ENCODE peak calls at places on chromosomes 4 and X, in four cellular contexts. K is K562, R is H1, E is GM12878. Q is an unnamed sample.

GRCh38 chr4:169032194-169032593 is 22.1 kb upstream of the CBR4 start:
- DNase-seq in E (no peak), K (no peak), R (no peak), Q (no peak)

GRCh38 chr4:109243871-109244270 is 58.6 kb downstream of the COL25A1 start:
- DNase-seq in R (no peak), E (no peak), K (no peak), Q (no peak)

GRCh38 chr4:185534850-185535761 is at the start of gene PDLIM3:
- DNase-seq in E (no peak), K (peak; percentile 74), R (peak; percentile 79), Q (peak; percentile 12)

GRCh38 chr4:169689681-169690080 is 68.1 kb downstream of the HPF1 start:
- DNase-seq in R (no peak), E (no peak), K (no peak), Q (no peak)

GRCh38 chr4:128630881-128631280 is 178.6 kb upstream of the JADE1 start:
- DNase-seq in E (no peak), K (no peak), R (peak; percentile 24), Q (no peak)

GRCh38 chrX:154011376-154012335 is 8.0 kb downstream of the IRAK1 start:
- DNase-seq in R (no peak), K (no peak), E (no peak), Q (no peak)

GRCh38 chrX:25003066-25003849 is 12.5 kb downstream of the ARX start:
- DNase-seq in E (no peak), R (no peak), K (no peak), Q (no peak)

GRCh38 chr4:52877694-52878093 is 15.6 kb downstream of the RASL11B start:
- DNase-seq in R (no peak), E (no peak), K (no peak), Q (no peak)

GRCh38 chr4:69071286-69071685 is 25.0 kb upstream of the UGT2B7 start:
- DNase-seq in K (no peak), R (no peak), E (no peak), Q (no peak)

GRCh38 chrX:45165726-45166125 is 35.0 kb downstream of the DIPK2B start:
- DNase-seq in R (no peak), K (no peak), E (no peak), Q (no peak)

GRCh38 chr4:37662861-37663390 is 23.2 kb downstream of the RELL1 start:
- DNase-seq in K (no peak), E (no peak), R (no peak), Q (no peak)

GRCh38 chr4:180617203-180617602 is 1626.0 kb upstream of the TENM3 start:
- DNase-seq in E (no peak), R (no peak), K (no peak), Q (no peak)

GRCh38 chr4:3408793-3409330 is 32.9 kb upstream of the HGFAC start:
- DNase-seq in K (no peak), R (no peak), E (no peak), Q (no peak)

GRCh38 chrX:120840826-120841225 is 34.8 kb downstream of the CT47B1 start:
- DNase-seq in E (no peak), K (no peak), R (no peak), Q (no peak)

GRCh38 chrX:1480082-1480785 is 27.5 kb upstream of the ASMTL start:
- DNase-seq in E (no peak), K (no peak), R (peak; percentile 17), Q (no peak)

GRCh38 chrX:136171420-136171819 is 24.1 kb downstream of the FHL1 start:
- DNase-seq in K (no peak), R (no peak), E (no peak), Q (no peak)

GRCh38 chrX:136170109-136170800 is 22.9 kb downstream of the FHL1 start:
- DNase-seq in K (no peak), E (no peak), R (no peak), Q (no peak)

GRCh38 chrX:136166221-136166855 is 19.0 kb downstream of the FHL1 start:
- DNase-seq in R (no peak), K (no peak), E (no peak), Q (no peak)

GRCh38 chrX:136163694-136164093 is 16.4 kb downstream of the FHL1 start:
- DNase-seq in R (no peak), K (no peak), E (no peak), Q (no peak)

DNA sequence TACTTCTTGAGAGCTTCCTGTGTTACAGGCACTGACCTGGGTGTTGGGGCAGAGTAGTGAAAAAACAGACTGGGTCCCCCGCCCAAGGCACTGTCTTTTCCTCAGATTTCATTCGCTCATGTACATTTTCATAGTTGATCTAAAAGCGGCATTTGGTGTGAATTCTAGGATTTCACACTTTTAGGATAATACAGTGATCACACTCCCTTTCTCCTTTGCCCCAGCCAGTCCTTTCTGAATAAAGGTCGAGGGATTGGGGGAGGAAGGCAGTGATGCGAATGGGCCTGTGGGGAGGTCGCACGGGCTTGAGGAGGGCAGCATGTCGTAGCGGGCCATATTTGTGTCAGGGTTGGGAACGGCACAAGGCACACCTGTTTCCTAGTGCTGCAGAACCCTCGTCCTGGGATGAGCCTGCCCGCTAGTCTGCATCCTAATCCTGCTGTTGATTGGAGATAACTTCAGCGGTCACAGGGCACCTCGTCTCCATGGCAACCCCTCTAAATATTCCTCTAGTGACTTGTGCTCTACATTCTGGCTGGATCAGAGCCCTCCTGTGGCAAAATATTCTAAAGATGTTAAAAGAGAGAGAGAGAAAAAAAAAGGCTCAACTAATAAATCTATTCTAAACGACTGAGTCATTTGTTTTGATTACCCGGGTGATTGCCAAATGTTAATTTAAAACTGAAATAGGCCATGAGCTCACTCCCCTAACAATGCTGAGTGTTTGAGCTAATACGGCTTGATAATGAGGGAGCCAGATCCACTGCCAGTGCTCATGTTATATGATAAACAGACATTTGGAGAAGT is 21.8 kb downstream of the FHL1 start:
- DNase-seq in E (no peak), R (peak; percentile 43), K (peak; percentile 57), Q (no peak)
- TF ChIP-seq EGR1 in E (no peak), R (no peak), K (no peak), Q (no peak)

GRCh38 chrX:29826651-29827206 is 388.6 kb upstream of the MAGEB2 start:
- DNase-seq in R (no peak), E (no peak), K (no peak), Q (no peak)
- TF ChIP-seq EGR1 in R (no peak), E (no peak), K (no peak), Q (no peak)

GRCh38 chr4:145055533-145056257 is 42.3 kb downstream of the ANAPC10 start:
- DNase-seq in E (no peak), R (no peak), K (no peak), Q (no peak)

GRCh38 chr4:145061325-145061920 is 36.6 kb downstream of the ANAPC10 start:
- DNase-seq in R (no peak), K (no peak), E (no peak), Q (peak; percentile 49)

GRCh38 chr4:145056325-145057130 is 41.5 kb downstream of the ANAPC10 start:
- DNase-seq in R (no peak), K (no peak), E (no peak), Q (no peak)

GRCh38 chr4:145058256-145058655 is 39.7 kb downstream of the ANAPC10 start:
- DNase-seq in K (no peak), R (no peak), E (no peak), Q (no peak)
- TF ChIP-seq EGR1 in K (no peak), R (no peak), E (no peak), Q (no peak)

DNA sequence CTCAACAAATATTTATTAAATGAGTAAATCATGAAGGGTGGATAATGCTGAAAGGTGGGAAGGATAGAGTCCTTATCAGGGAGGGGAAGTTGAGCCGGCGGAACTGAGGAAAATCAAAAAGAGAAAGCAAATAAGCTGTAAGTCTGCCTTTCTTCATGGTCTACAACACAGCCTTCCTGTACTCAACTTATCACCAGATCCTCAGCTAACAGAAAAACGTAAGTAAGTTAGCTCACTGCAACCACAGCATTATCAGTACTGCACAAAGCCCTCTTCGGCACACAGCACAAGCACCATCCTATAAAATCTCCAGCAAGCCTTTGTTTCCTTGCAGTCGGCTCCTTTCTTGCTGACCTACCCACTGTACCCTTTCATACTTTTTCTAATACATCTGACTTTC is 70.3 kb downstream of the CRMP1 start:
- DNase-seq in R (no peak), K (no peak), E (no peak), Q (no peak)
- TF ChIP-seq EGR1 in R (no peak), K (no peak), E (no peak), Q (no peak)

DNA sequence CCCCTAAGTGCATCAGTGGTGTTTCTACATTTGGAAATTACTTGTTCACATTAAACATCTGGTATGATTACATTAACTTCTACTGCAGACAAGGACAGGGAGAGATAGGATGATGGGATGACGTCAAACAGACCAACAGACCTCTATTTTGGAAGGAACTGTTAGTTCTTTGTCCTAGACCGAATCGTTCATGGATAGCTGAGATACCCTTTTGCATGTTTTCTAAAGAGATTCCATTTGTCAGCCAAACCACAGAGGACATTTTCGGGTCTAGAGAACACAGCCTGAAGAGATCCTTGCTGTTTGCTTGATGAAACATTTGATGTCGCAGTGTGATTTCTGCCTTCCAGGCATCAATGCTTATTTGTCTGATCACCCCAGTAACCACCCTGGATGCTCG is 27.7 kb downstream of the CHST7 start:
- DNase-seq in E (no peak), K (no peak), R (no peak), Q (no peak)
- TF ChIP-seq EGR1 in E (no peak), K (no peak), R (no peak), Q (no peak)

DNA sequence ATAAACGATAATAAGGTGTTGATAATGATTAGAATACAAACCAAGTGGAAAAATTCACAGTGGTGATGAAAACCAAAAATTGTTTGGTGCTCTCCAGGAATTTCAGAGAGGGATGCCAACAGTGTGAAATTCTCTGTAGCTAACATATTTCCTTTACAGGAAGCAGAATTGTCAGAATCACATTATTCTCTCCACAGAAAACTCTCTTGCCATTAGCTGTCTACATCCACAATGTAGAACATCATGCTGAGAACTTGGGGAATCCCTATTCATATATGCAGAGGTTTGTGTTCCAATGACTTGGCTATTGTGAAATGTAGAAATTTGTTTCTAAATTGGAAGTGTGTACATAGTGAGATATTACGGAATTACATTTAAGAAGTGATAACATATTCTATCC is 142.0 kb downstream of the PCDH7 start:
- DNase-seq in K (no peak), R (no peak), E (no peak), Q (no peak)
- TF ChIP-seq EGR1 in K (no peak), R (no peak), E (no peak), Q (no peak)

DNA sequence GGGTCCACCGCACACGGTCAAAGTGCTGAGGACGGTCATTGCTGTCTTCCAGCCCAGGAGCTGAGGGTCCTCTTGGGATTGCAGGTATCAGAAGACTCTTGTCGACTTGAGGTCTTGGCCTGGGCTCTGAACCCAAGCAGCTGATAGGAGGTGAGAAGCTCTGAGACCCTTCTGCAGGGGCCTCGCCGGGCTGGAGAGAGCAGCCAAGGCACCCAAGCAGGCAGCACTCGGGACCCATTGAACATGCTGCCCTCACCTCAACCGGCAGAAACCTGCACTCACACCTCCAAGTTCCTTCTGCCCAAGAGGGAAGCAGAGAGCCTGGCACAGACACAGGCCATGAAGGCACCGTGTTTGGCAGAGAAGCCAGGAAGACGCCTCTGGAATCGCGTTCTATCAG is 34.1 kb downstream of the PDHA1 start:
- DNase-seq in R (no peak), K (no peak), E (no peak), Q (no peak)
- TF ChIP-seq EGR1 in R (no peak), K (no peak), E (no peak), Q (no peak)